ENCODE peak calls at places on chromosomes 5 and 9, in seven cellular contexts. A is C1 segment of cervical spinal cord, B is GM23248, T is NCI-H2081 treated with DMSO at 0.1 percent for 48 hours, O is endothelial cell, Q is fibroblast of the aortic adventitia, W is glomerular endothelial cell. I is an unnamed sample.

GRCh38 chr5:147963436-147963835 is 57.1 kb upstream of the C5orf46 start:
- DNase-seq in A (no peak), W (no peak), Q (no peak), T (no peak), O (no peak), B (no peak), I (no peak)

GRCh38 chr5:4230905-4231561 is 635.4 kb downstream of the IRX1 start:
- DNase-seq in W (no peak), O (no peak), A (peak; percentile 18), T (no peak), Q (no peak), B (no peak), I (no peak)

GRCh38 chr5:51185985-51186384 is 197.3 kb upstream of the ISL1 start:
- DNase-seq in W (no peak), B (no peak), O (no peak), A (no peak), Q (no peak), T (no peak), I (no peak)

GRCh38 chr5:176895829-176896228 is 3.3 kb downstream of the HK3 start:
- DNase-seq in A (no peak), B (no peak), O (no peak), Q (no peak), T (no peak), W (no peak), I (no peak)

GRCh38 chr9:123455187-123455586 is 99.2 kb downstream of the CRB2 start:
- DNase-seq in O (no peak), Q (no peak), T (no peak), B (no peak), A (no peak), W (no peak), I (no peak)

GRCh38 chr9:72828281-72828731 is 124.5 kb downstream of the ALDH1A1 start:
- DNase-seq in A (no peak), B (peak; percentile 11), T (no peak), O (no peak), Q (peak; percentile 35), W (peak; percentile 14), I (no peak)

GRCh38 chr5:24208540-24209141 is 436.1 kb downstream of the CDH10 start:
- DNase-seq in A (no peak), W (no peak), B (no peak), O (no peak), Q (no peak), T (peak; percentile 58), I (no peak)

GRCh38 chr5:159073030-159073429 is 26.7 kb downstream of the EBF1 start:
- DNase-seq in O (no peak), W (no peak), Q (peak; percentile 83), T (no peak), A (no peak), B (no peak), I (no peak)

GRCh38 chr9:35910613-35911488 is 1.6 kb downstream of the SPAAR start:
- DNase-seq in Q (peak; percentile 69), O (peak; percentile 48), B (peak; percentile 68), A (no peak), T (peak; percentile 18), W (peak; percentile 68), I (peak; percentile 61)

GRCh38 chr5:173454764-173455598 is 126.8 kb upstream of the STC2 start:
- DNase-seq in A (no peak), T (no peak), O (no peak), W (no peak), Q (peak; percentile 100), B (peak; percentile 98), I (peak; percentile 100)

GRCh38 chr5:180315762-180316212 is 23.9 kb upstream of the MAPK9 start:
- DNase-seq in B (peak; percentile 64), A (peak; percentile 24), T (no peak), O (peak; percentile 83), W (no peak), Q (peak; percentile 63), I (peak; percentile 48)

GRCh38 chr5:132762246-132763000 is 14.6 kb downstream of the SEPTIN8 start:
- DNase-seq in T (no peak), Q (no peak), B (no peak), A (no peak), W (no peak), O (no peak), I (no peak)

GRCh38 chr9:29966247-29966646 is 2393.0 kb upstream of the C9orf72 start:
- DNase-seq in O (no peak), Q (no peak), A (no peak), W (no peak), T (no peak), B (no peak), I (no peak)